ENCODE peak calls at places on chromosomes 5 and 9, in four cellular contexts. One of them, this sample, is unnamed.

GRCh38 chr5:115736690-115737005 is 79.8 kb downstream of the CDO1 start:
- DNase-seq in K562: no peak
- DNase-seq in SK-N-SH: no peak
- DNase-seq in H1: no peak
- DNase-seq in this sample: no peak

GRCh38 chr5:116371935-116372334 is 202.7 kb downstream of the SEMA6A start:
- DNase-seq in H1: no peak
- DNase-seq in SK-N-SH: no peak
- DNase-seq in K562: no peak
- DNase-seq in this sample: no peak

GRCh38 chr5:157740211-157740610 is 3.3 kb upstream of the LSM11 start:
- DNase-seq in H1: no peak
- DNase-seq in K562: peak
- DNase-seq in SK-N-SH: peak
- DNase-seq in this sample: peak

GRCh38 chr5:35171108-35171507 is 59.2 kb downstream of the PRLR start:
- DNase-seq in K562: no peak
- DNase-seq in SK-N-SH: no peak
- DNase-seq in H1: no peak
- DNase-seq in this sample: no peak

GRCh38 chr9:123157216-123157615 is 111.2 kb downstream of the STRBP start:
- DNase-seq in H1: no peak
- DNase-seq in K562: no peak
- DNase-seq in SK-N-SH: no peak
- DNase-seq in this sample: no peak

GRCh38 chr9:110936719-110937452 is 101.4 kb downstream of the LPAR1 start:
- DNase-seq in SK-N-SH: no peak
- DNase-seq in H1: no peak
- DNase-seq in K562: no peak
- DNase-seq in this sample: no peak

GRCh38 chr9:119052339-119053030 is 316.8 kb downstream of the BRINP1 start:
- DNase-seq in K562: no peak
- DNase-seq in H1: no peak
- DNase-seq in SK-N-SH: no peak
- DNase-seq in this sample: no peak

GRCh38 chr5:160970605-160971191 is 118.7 kb upstream of the ATP10B start:
- DNase-seq in SK-N-SH: no peak
- DNase-seq in H1: no peak
- DNase-seq in K562: no peak
- DNase-seq in this sample: no peak

GRCh38 chr5:81233080-81233634 is at the start of gene CKMT2:
- DNase-seq in K562: peak
- DNase-seq in SK-N-SH: no peak
- DNase-seq in H1: peak
- DNase-seq in this sample: peak

GRCh38 chr5:158484246-158484645 is 615.5 kb downstream of the EBF1 start:
- DNase-seq in H1: no peak
- DNase-seq in K562: no peak
- DNase-seq in SK-N-SH: peak
- DNase-seq in this sample: no peak

DNA sequence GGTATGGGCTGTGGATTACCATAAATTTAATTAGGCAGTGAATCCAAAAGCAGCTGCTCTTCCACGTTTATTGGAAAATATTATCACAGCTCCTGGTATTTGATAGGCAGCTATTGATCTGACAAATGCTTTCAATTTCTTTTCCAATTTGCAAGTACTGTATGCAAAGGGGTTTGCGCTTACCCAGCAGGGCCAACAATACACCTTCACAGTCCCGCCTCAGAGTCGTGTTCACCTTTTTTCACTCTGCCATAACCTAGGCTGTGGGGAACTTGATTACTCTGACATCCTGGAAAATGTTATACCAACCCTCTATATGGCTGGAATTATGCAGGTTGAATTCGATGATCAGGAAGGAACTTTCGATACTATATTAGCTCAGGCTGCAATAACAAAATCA is 32.3 kb upstream of the TENT4A start:
- DNase-seq in SK-N-SH: no peak
- DNase-seq in K562: no peak
- DNase-seq in H1: no peak
- DNase-seq in this sample: no peak
- TF ChIP-seq TEAD4 in SK-N-SH: no peak
- TF ChIP-seq TEAD4 in K562: no peak
- TF ChIP-seq TEAD4 in H1: no peak
- TF ChIP-seq TEAD4 in this sample: no peak

GRCh38 chr5:91007251-91007650 is 375.9 kb downstream of the ARRDC3 start:
- DNase-seq in K562: no peak
- DNase-seq in SK-N-SH: no peak
- DNase-seq in H1: no peak
- DNase-seq in this sample: no peak
- TF ChIP-seq USF2 in K562: no peak
- TF ChIP-seq USF2 in SK-N-SH: no peak
- TF ChIP-seq USF2 in H1: no peak
- TF ChIP-seq USF2 in this sample: no peak

GRCh38 chr9:136900988-136901515 is 14.7 kb downstream of the TRAF2 start:
- DNase-seq in H1: no peak
- DNase-seq in SK-N-SH: no peak
- DNase-seq in K562: no peak
- DNase-seq in this sample: no peak

GRCh38 chr9:136903041-136903554 is 16.8 kb downstream of the TRAF2 start:
- DNase-seq in H1: no peak
- DNase-seq in K562: no peak
- DNase-seq in SK-N-SH: no peak
- DNase-seq in this sample: no peak

GRCh38 chr9:136900556-136900955 is 14.2 kb downstream of the TRAF2 start:
- DNase-seq in H1: no peak
- DNase-seq in SK-N-SH: no peak
- DNase-seq in K562: no peak
- DNase-seq in this sample: no peak

GRCh38 chr9:136901516-136902258 is 15.4 kb downstream of the TRAF2 start:
- DNase-seq in SK-N-SH: no peak
- DNase-seq in K562: no peak
- DNase-seq in H1: no peak
- DNase-seq in this sample: no peak

GRCh38 chr9:136902259-136902821 is 16.0 kb downstream of the TRAF2 start:
- DNase-seq in H1: no peak
- DNase-seq in K562: no peak
- DNase-seq in SK-N-SH: no peak
- DNase-seq in this sample: no peak
- TF ChIP-seq TEAD4 in H1: no peak
- TF ChIP-seq TEAD4 in K562: no peak
- TF ChIP-seq TEAD4 in SK-N-SH: no peak
- TF ChIP-seq TEAD4 in this sample: no peak

GRCh38 chr9:127384901-127385300 is 12.1 kb upstream of the SLC2A8 start:
- DNase-seq in K562: peak
- DNase-seq in H1: no peak
- DNase-seq in SK-N-SH: no peak
- DNase-seq in this sample: peak
- TF ChIP-seq USF2 in K562: no peak
- TF ChIP-seq USF2 in H1: no peak
- TF ChIP-seq USF2 in SK-N-SH: no peak
- TF ChIP-seq USF2 in this sample: no peak

DNA sequence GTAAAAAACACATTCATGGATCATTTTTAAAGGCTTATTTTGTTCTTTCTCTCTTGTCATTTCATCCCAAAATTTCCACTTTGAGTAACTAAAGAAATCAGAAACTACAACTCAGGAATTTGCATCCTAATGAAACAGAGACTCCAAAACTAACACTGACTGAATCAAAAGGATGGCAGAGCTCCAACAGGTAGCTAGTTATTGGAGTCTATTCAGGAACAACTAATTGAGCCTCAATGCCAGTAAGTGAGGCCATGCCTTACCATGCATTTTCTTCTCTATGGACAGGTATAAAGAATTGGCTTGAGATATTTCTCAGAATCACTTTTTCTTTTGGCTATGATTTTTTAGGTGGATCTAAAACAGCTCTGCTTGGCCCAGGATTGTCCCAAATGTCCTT is 423.4 kb downstream of the ANXA1 start:
- DNase-seq in SK-N-SH: no peak
- DNase-seq in K562: no peak
- DNase-seq in H1: no peak
- DNase-seq in this sample: no peak
- TF ChIP-seq TEAD4 in SK-N-SH: no peak
- TF ChIP-seq TEAD4 in K562: no peak
- TF ChIP-seq TEAD4 in H1: no peak
- TF ChIP-seq TEAD4 in this sample: no peak

GRCh38 chr9:105964171-105964570 is 269.8 kb downstream of the TMEM38B start:
- DNase-seq in H1: no peak
- DNase-seq in K562: no peak
- DNase-seq in SK-N-SH: no peak
- DNase-seq in this sample: no peak

GRCh38 chr9:105967798-105968197 is 273.5 kb downstream of the TMEM38B start:
- DNase-seq in H1: no peak
- DNase-seq in SK-N-SH: no peak
- DNase-seq in K562: no peak
- DNase-seq in this sample: no peak

GRCh38 chr9:105959491-105959890 is 265.1 kb downstream of the TMEM38B start:
- DNase-seq in H1: no peak
- DNase-seq in K562: no peak
- DNase-seq in SK-N-SH: no peak
- DNase-seq in this sample: no peak

GRCh38 chr9:105958587-105958986 is 264.2 kb downstream of the TMEM38B start:
- DNase-seq in SK-N-SH: no peak
- DNase-seq in H1: no peak
- DNase-seq in K562: no peak
- DNase-seq in this sample: no peak

DNA sequence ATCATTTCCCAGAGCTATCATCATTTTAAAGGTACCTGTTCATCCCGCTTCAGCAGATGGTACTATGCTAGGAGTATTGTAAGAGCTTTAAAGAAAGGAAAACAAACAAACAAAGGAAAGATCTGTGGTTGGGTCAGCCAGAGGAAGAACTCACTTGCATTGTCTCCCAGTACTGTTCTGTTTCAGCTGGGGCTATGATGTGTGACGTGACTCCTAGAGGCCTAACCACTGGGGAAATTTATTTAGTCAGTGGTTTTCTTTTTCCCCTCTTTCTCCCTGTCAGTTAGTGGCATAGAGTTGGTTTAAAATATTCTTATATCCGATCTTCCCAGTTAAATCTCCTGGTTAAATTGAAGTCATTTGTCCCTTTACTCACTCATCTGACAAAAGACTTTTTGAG is 269.4 kb downstream of the TMEM38B start:
- DNase-seq in K562: no peak
- DNase-seq in SK-N-SH: no peak
- DNase-seq in H1: no peak
- DNase-seq in this sample: no peak
- TF ChIP-seq USF2 in K562: no peak
- TF ChIP-seq USF2 in SK-N-SH: no peak
- TF ChIP-seq USF2 in H1: no peak
- TF ChIP-seq USF2 in this sample: no peak

GRCh38 chr9:96344458-96345180 is 38.9 kb downstream of the SLC35D2 start:
- DNase-seq in H1: no peak
- DNase-seq in SK-N-SH: peak
- DNase-seq in K562: peak
- DNase-seq in this sample: no peak
- TF ChIP-seq TEAD4 in H1: no peak
- TF ChIP-seq TEAD4 in SK-N-SH: no peak
- TF ChIP-seq TEAD4 in K562: no peak
- TF ChIP-seq TEAD4 in this sample: no peak